ENCODE peak calls at places on chromosome 20, in four cellular contexts. R is GM23338, U is H1, W is PC-9. I is an unnamed sample. For H3K36me3, the result is how much of the 10 kb centered on the place peaks cover.

GRCh38 chr20:9220874-9221547 is 152.1 kb downstream of the PLCB4 start:
- DNase-seq in R (peak), U (no peak), W (no peak), I (peak)

GRCh38 chr20:51641866-51642265 is 99.3 kb upstream of the NFATC2 start:
- DNase-seq in R (no peak), U (no peak), W (no peak), I (no peak)

GRCh38 chr20:20755227-20755626 is 42.8 kb upstream of the RALGAPA2 start:
- DNase-seq in R (no peak), U (no peak), W (no peak), I (no peak)

GRCh38 chr20:53872561-53873248 is 197.7 kb downstream of the BCAS1 start:
- DNase-seq in R (no peak), U (no peak), W (no peak), I (no peak)

GRCh38 chr20:25368526-25368925 is 22.1 kb downstream of the ABHD12 start:
- DNase-seq in R (no peak), U (no peak), W (no peak), I (no peak)

GRCh38 chr20:11207749-11208502 is 534.1 kb upstream of the JAG1 start:
- DNase-seq in R (no peak), U (no peak), W (peak), I (peak)

GRCh38 chr20:43446361-43446879 is 11.3 kb upstream of the SRSF6 start:
- DNase-seq in R (no peak), U (no peak), W (no peak), I (no peak)

GRCh38 chr20:51767867-51768758 is at the start of gene ATP9A:
- DNase-seq in R (peak), U (no peak), W (no peak), I (no peak)

GRCh38 chr20:38883081-38883980 is 42.9 kb upstream of the FAM83D start:
- DNase-seq in R (no peak), U (no peak), W (no peak), I (no peak)

GRCh38 chr20:48638546-48638945 is 189.3 kb downstream of the PREX1 start:
- DNase-seq in R (no peak), U (no peak), W (peak), I (no peak)

GRCh38 chr20:21569586-21569985 is 55.7 kb upstream of the NKX2-2 start:
- DNase-seq in R (no peak), U (no peak), W (no peak), I (no peak)

GRCh38 chr20:38129893-38130609 is 35.0 kb downstream of the TGM2 start:
- DNase-seq in R (no peak), U (no peak), W (no peak), I (no peak)

GRCh38 chr20:19890358-19891117 is 126.6 kb upstream of the NAA20 start:
- DNase-seq in R (no peak), U (no peak), W (no peak), I (no peak)

GRCh38 chr20:25196701-25197120 is 1.2 kb downstream of the ENTPD6 start:
- DNase-seq in R (peak), U (no peak), W (no peak), I (no peak)

GRCh38 chr20:37564388-37565133 is 36.9 kb upstream of the BLCAP start:
- DNase-seq in R (peak), U (no peak), W (peak), I (no peak)

GRCh38 chr20:8749986-8750385 is 318.9 kb upstream of the PLCB4 start:
- DNase-seq in R (no peak), U (no peak), W (no peak), I (no peak)

GRCh38 chr20:11080010-11080409 is 406.2 kb upstream of the JAG1 start:
- DNase-seq in R (no peak), U (no peak), W (no peak), I (no peak)

GRCh38 chr20:1269850-1270249 is 3.8 kb downstream of the SNPH start:
- DNase-seq in R (no peak), U (no peak), W (no peak), I (no peak)

GRCh38 chr20:44217342-44218092 is 6.9 kb upstream of the OSER1 start:
- DNase-seq in R (peak), U (peak), W (peak), I (no peak)

GRCh38 chr20:50112512-50113419 is at the start of gene UBE2V1:
- DNase-seq in R (peak), U (peak), W (peak), I (peak)

GRCh38 chr20:44092551-44093248 is 94.3 kb downstream of the JPH2 start:
- DNase-seq in R (peak), U (no peak), W (peak), I (no peak)

GRCh38 chr20:47493175-47493953 is 8.3 kb upstream of the NCOA3 start:
- DNase-seq in R (no peak), U (no peak), W (peak), I (no peak)

GRCh38 chr20:21125072-21125848 is 622 bp upstream of the KIZ start:
- DNase-seq in R (peak), U (no peak), W (no peak), I (peak)

GRCh38 chr20:2914160-2914559 is 40.9 kb downstream of the PTPRA start:
- DNase-seq in R (no peak), U (no peak), W (no peak), I (no peak)

GRCh38 chr20:40986774-40987173 is 41.8 kb upstream of the TOP1 start:
- DNase-seq in R (no peak), U (no peak), W (no peak), I (no peak)

GRCh38 chr20:56422824-56423189 is 10.7 kb downstream of the CASS4 start:
- DNase-seq in R (peak), U (no peak), W (no peak), I (no peak)

DNA sequence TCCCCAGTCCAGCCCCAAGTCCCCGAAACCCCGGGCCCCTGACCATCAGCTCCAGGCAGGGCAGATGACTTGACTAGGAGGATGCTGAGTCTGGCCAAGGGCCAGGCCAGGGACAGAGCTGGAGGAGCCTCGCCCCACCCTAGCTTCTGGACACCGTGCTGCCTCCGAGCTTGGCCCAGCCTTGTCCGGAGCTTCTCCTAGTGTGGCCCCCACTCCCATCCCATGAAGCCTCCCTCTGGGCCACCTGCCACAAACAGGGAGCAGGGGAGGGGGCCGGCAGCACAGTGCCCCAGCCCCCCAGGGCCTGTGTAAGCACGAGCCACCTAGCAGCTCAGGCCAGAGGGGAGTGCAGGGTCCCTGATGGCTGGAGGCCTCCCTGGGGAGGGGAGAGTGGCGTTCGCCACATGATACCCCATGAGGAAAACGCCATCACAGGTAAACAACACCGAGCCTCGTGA is 5.3 kb downstream of the EEF1A2 start:
- DNase-seq in R (no peak), U (no peak), W (no peak), I (no peak)
- H3K4me3 ChIP-seq in R (no peak), U (no peak), W (no peak), I (no peak)

DNA sequence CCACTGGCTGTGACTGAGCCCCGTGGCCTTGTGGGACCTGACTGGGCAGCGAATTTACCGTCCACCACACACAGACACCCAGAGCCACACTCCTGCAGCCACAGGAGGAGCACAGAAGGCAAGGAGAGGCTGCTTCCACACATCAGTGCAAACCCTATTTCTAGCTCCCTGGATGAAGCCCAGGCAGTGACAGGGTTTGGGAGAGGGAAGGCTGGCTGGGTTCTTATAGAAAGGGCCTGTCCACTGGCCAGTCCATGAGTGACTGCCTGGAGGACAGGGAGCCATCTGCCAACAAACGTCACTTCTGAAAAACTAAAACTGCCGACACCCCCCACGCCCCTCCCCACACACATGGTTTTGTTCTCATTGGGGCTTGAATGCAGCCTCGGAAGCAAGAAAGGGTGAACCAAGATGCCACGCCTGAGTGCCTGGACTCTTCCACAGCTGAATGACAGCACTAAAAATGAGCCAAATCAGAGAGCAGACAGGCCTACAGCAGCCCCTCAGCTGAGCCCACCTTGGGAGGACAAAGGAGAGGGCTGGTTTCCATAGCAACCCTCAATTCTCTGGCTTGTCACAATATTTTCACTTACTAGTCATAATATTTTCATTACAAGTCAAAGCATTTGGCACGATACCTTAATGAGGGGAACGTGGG is 38.4 kb downstream of the RRBP1 start:
- DNase-seq in R (no peak), U (no peak), W (no peak), I (no peak)
- H3K36me3 ChIP-seq in R (under half), U (under half), W (under half), I (under half)

DNA sequence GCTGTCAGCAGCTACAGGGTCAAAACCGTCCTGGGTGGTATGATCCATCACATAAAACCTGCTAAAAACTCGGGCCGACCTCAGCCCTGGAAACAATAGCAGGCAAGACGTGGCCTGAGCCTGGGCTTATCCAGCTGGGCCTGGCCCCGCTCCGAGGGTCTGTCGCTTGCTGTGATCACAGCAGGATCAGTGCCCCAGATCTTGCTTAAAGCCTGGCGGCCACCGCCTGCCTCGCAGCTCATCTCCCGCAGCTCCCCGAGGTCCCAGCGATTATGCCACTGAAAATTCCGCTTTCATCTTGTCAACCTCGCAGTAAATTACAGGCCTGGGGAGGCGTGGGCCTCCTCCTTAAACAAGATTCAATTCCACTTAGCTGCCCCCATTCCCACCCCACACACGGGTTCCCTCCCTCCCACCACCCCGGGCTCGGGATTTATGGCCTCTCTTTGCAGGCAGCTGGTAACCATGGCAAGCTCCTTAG is 40.1 kb downstream of the CDH22 start:
- DNase-seq in R (no peak), U (no peak), W (no peak), I (no peak)
- TF ChIP-seq CTCF in R (no peak), U (no peak), W (no peak), I (no peak)

DNA sequence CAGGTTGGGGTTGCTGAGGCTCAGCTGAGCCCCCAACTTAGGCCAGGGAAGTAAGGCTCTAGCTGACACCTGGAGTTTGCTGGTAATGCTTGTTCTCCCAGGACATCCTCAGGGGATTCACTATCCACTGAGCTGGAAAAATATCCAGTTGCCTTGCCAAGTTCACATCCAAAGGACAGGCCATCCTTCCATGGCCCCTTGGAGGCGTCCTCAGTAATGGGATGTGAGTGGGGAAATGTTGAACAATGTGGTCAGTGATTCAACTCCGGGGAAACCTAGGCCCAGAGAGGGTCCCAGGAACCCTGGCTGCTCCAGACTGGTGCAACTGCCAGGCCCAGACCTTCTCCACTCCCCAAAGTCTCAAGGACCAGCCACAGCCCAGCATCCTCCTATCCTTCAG is 9.7 kb downstream of the SNTA1 start:
- DNase-seq in R (no peak), U (no peak), W (no peak), I (no peak)
- H3K4me3 ChIP-seq in R (no peak), U (no peak), W (no peak), I (no peak)

DNA sequence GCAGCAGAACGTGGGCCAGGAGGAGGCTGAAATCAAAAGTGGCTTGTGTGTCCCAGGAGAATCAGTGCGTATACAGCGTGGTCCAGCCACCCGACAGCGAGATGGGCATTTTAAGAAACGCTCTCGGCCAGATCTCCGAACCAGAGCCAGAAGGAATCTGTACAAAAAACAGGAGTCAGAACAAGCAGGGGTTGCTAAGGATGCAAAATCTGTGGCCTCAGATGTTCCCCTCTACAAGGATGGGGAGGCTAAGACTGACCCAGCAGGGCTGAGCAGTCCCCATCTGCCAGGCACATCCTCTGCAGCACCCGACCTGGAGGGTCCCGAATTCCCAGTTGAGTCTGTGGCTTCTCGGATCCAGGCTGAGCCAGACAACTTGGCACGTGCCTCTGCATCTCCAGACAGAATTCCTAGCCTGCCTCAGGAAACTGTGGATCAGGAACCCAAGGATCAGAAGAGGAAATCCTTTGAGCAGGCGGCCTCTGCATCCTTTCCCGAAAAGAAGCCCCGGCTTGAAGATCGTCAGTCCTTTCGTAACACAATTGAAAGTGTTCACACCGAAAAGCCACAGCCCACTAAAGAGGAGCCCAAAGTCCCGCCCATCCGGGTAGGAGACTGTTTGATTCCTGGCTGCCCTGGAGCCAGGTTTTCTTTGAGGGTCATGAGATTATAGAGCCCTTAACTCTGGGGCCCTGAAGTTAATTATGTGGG is 75.3 kb downstream of the ASXL1 start:
- DNase-seq in R (no peak), U (no peak), W (no peak), I (no peak)
- H3K36me3 ChIP-seq in R (under half), U (under half), W (under half), I (half or more)

GRCh38 chr20:33570743-33571142 is 80.8 kb downstream of the CBFA2T2 start:
- DNase-seq in R (no peak), U (no peak), W (no peak), I (no peak)

GRCh38 chr20:33578510-33578909 is 83.6 kb upstream of the C20orf144 start:
- DNase-seq in R (no peak), U (no peak), W (no peak), I (peak)

GRCh38 chr20:33575302-33575701 is 85.4 kb downstream of the CBFA2T2 start:
- DNase-seq in R (no peak), U (no peak), W (no peak), I (no peak)

DNA sequence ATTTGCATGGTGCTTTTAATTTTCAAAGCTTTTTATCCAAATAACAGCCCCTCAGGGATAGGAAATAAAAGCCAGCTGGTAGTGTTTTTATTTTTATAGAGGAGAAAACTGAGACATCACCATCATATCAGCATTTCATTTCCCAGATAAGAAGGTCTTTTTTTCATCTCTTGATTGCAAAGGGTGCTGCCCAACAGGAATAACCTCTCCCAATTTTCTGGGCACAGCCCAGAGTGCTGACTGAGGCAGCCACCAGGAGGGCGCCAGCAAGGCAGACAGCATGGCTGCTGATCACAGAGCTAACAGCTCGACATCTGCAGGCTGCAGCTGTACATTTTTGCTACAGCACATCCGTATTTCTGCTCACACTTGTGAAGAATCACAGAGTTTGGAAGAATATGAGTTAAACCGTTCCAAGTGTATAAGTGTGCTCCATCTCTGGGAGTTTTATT is 85.7 kb upstream of the C20orf144 start:
- DNase-seq in R (peak), U (no peak), W (no peak), I (no peak)
- TF ChIP-seq CTCF in R (peak), U (peak), W (no peak), I (no peak)

DNA sequence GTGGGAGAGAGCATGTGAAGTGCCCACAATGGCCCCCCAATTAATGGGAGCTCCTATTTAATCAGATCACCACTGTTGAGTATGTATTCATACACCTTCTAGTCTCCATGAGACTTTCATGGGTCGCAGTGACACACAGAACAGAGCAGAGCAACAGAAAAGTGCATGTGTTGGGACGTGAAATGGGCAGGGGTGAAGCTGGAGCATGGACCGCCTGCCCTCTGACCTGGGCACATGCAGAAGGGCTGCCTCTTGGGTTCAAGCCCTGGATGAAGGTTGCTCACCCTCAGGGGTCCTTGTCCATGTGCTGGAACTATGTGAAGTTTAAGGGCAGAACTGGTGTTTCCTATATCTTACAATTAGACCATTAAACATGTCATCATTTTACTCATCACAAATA is 106.0 kb upstream of the PHACTR3 start:
- DNase-seq in R (no peak), U (no peak), W (no peak), I (no peak)
- H3K4me3 ChIP-seq in R (no peak), U (no peak), W (no peak), I (no peak)

GRCh38 chr20:57576942-57577550 is 16.1 kb downstream of the PCK1 start:
- DNase-seq in R (no peak), U (no peak), W (no peak), I (no peak)

GRCh38 chr20:57573893-57574292 is 13.0 kb downstream of the PCK1 start:
- DNase-seq in R (peak), U (no peak), W (no peak), I (no peak)

GRCh38 chr20:57577679-57578475 is 17.0 kb downstream of the PCK1 start:
- DNase-seq in R (no peak), U (no peak), W (no peak), I (no peak)

GRCh38 chr20:57574954-57575353 is 14.0 kb downstream of the PCK1 start:
- DNase-seq in R (no peak), U (no peak), W (no peak), I (no peak)

DNA sequence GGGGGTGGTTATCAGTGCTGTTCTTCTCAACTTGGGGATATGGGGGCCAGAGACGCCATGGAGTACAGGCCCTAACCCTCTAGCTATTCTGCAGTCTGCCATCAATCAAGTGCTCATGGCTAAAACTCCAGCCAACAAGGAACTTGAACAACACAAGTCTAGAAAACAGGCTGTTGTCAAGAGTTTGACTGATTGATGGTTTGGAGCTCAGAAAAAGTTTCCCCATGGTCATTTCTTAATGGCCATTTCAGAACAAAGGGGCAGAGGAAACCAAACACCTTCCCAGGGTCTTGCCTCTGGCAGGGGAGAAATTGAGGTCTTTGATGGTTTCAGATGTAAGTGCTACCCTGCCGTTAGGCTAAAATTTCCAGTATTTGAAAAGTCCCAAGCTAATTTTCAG is 15.1 kb downstream of the PCK1 start:
- DNase-seq in R (no peak), U (no peak), W (no peak), I (no peak)
- H3K36me3 ChIP-seq in R (under half), U (under half), W (under half), I (under half)

GRCh38 chr20:58839474-58839874 is 11.2 kb downstream of the GNAS-AS1 start:
- DNase-seq in R (peak), U (no peak), W (peak), I (no peak)

GRCh38 chr20:58842276-58842675 is 8.4 kb downstream of the GNAS-AS1 start:
- DNase-seq in R (peak), U (no peak), W (no peak), I (no peak)

GRCh38 chr20:58841539-58842264 is 9.0 kb downstream of the GNAS-AS1 start:
- DNase-seq in R (peak), U (no peak), W (no peak), I (no peak)

GRCh38 chr20:58839991-58840747 is 10.5 kb downstream of the GNAS-AS1 start:
- DNase-seq in R (peak), U (no peak), W (no peak), I (no peak)

GRCh38 chr20:58840816-58841538 is 9.7 kb downstream of the GNAS-AS1 start:
- DNase-seq in R (peak), U (no peak), W (no peak), I (no peak)
- TF ChIP-seq CTCF in R (no peak), U (no peak), W (no peak), I (no peak)

GRCh38 chr20:31869673-31869941 is 720 bp downstream of the DUSP15 start:
- DNase-seq in R (no peak), U (no peak), W (no peak), I (no peak)
- H3K4me3 ChIP-seq in R (peak), U (peak), W (no peak), I (no peak)

I was measured in BJ.